ENCODE peak calls at places on chromosomes 13 and 19, in five cellular contexts. E is H1, F is trophoblast cell, Y is H9, H is mesenchymal stem cell. A is an unnamed sample.

GRCh38 chr13:107712145-107712544 is 503.2 kb downstream of the LIG4 start:
- DNase-seq in E (no peak), F (no peak), Y (no peak), H (peak; percentile 22), A (no peak)

GRCh38 chr13:59444210-59444857 is 719.4 kb downstream of the DIAPH3 start:
- DNase-seq in E (no peak), F (no peak), Y (no peak), H (no peak), A (no peak)

GRCh38 chr19:1465191-1466016 is 13.6 kb downstream of the C19orf25 start:
- DNase-seq in E (no peak), F (peak; percentile 58), Y (peak; percentile 81), H (peak; percentile 63), A (no peak)

GRCh38 chr19:11190501-11190900 is 6.8 kb downstream of the KANK2 start:
- DNase-seq in E (no peak), F (no peak), Y (no peak), H (no peak), A (no peak)

GRCh38 chr13:72757792-72758535 is 23.7 kb downstream of the DIS3 start:
- DNase-seq in E (no peak), F (no peak), Y (no peak), H (no peak), A (no peak)

GRCh38 chr13:36344886-36345437 is 1.2 kb downstream of the SPART start:
- DNase-seq in E (no peak), F (no peak), Y (no peak), H (no peak), A (no peak)

GRCh38 chr13:113060557-113061270 is 44.9 kb upstream of the F7 start:
- DNase-seq in E (no peak), F (no peak), Y (no peak), H (no peak), A (no peak)

GRCh38 chr13:98307392-98307743 is 130.3 kb upstream of the RNF113B start:
- DNase-seq in E (no peak), F (no peak), Y (no peak), H (peak; percentile 92), A (no peak)

GRCh38 chr13:79481685-79482052 is 714 bp downstream of the NDFIP2 start:
- DNase-seq in E (no peak), F (peak; percentile 51), Y (no peak), H (no peak), A (no peak)

GRCh38 chr19:23415561-23416191 is 20.4 kb upstream of the ZNF91 start:
- DNase-seq in E (peak; percentile 79), F (peak; percentile 61), Y (peak; percentile 95), H (peak; percentile 6), A (peak; percentile 84)

GRCh38 chr19:868458-869244 is 9.2 kb downstream of the CFD start:
- DNase-seq in E (no peak), F (no peak), Y (no peak), H (no peak), A (no peak)

GRCh38 chr19:17942582-17943283 is 9.9 kb downstream of the CCDC124 start:
- DNase-seq in E (no peak), F (no peak), Y (peak; percentile 76), H (no peak), A (no peak)

GRCh38 chr13:44058586-44059238 is 179.0 kb downstream of the LACC1 start:
- DNase-seq in E (no peak), F (no peak), Y (no peak), H (no peak), A (no peak)

GRCh38 chr19:43618921-43619261 is 538 bp downstream of the ZNF428 start:
- DNase-seq in E (no peak), F (no peak), Y (no peak), H (no peak), A (no peak)

GRCh38 chr13:99087954-99088491 is 110.2 kb upstream of the DOCK9 start:
- DNase-seq in E (no peak), F (peak; percentile 52), Y (peak; percentile 54), H (no peak), A (no peak)

GRCh38 chr13:59480398-59480797 is 683.3 kb downstream of the DIAPH3 start:
- DNase-seq in E (no peak), F (no peak), Y (no peak), H (no peak), A (no peak)

GRCh38 chr19:34881982-34882381 is 44.7 kb upstream of the ZNF30 start:
- DNase-seq in E (no peak), F (no peak), Y (no peak), H (peak; percentile 17), A (no peak)

GRCh38 chr19:18006895-18007604 is 920 bp upstream of the ARRDC2 start:
- DNase-seq in E (no peak), F (peak; percentile 95), Y (peak; percentile 87), H (peak; percentile 81), A (peak; percentile 78)

GRCh38 chr19:49141352-49141751 is 13.8 kb downstream of the HRC start:
- DNase-seq in E (no peak), F (no peak), Y (no peak), H (no peak), A (no peak)

GRCh38 chr13:28423010-28423409 is 71.9 kb downstream of the FLT1 start:
- DNase-seq in E (no peak), F (no peak), Y (no peak), H (no peak), A (no peak)

GRCh38 chr19:48491793-48492123 is 19.9 kb downstream of the LMTK3 start:
- DNase-seq in E (peak; percentile 86), F (no peak), Y (peak; percentile 98), H (no peak), A (no peak)

GRCh38 chr19:8835446-8835845 is 3.3 kb downstream of the MBD3L1 start:
- DNase-seq in E (no peak), F (no peak), Y (no peak), H (no peak), A (no peak)

GRCh38 chr13:98986226-98986846 is 8.5 kb upstream of the DOCK9 start:
- DNase-seq in E (no peak), F (no peak), Y (no peak), H (no peak), A (no peak)

GRCh38 chr19:6161271-6161850 is 25.9 kb downstream of the ACSBG2 start:
- DNase-seq in E (peak; percentile 33), F (peak; percentile 5), Y (peak; percentile 77), H (no peak), A (no peak)
- H2BK12ac ChIP-seq in E (no peak overlapping the region), F (no peak overlapping the region), Y (no peak overlapping the region), H (no peak overlapping the region), A (no peak overlapping the region)

GRCh38 chr13:45174478-45174877 is 26.4 kb downstream of the KCTD4 start:
- DNase-seq in E (no peak), F (no peak), Y (no peak), H (no peak), A (no peak)

GRCh38 chr13:45180303-45180702 is 20.5 kb downstream of the KCTD4 start:
- DNase-seq in E (no peak), F (no peak), Y (no peak), H (no peak), A (no peak)

GRCh38 chr13:45180713-45181601 is 19.9 kb downstream of the KCTD4 start:
- DNase-seq in E (no peak), F (no peak), Y (no peak), H (no peak), A (no peak)

GRCh38 chr13:45178349-45179142 is 22.3 kb downstream of the KCTD4 start:
- DNase-seq in E (no peak), F (no peak), Y (no peak), H (peak; percentile 86), A (no peak)

DNA sequence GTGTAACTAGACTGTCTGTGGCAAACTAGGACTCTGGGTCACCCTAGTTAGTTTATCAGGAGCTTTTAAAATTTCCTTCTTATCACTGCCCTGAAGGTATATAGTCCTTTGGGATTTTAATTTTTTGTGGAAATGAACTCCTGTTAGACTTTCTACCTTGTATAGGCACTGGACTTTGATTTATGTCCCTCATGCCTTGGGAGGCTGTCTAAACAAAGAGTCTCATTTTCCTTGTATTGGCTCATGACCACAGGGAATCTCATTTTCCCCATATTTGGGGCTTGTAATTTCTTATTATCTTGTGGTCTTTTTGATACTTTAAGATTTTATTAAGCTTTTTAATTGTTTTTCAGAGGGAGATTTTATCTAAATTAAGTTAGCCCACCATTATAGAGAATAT is 21.4 kb downstream of the KCTD4 start:
- DNase-seq in E (no peak), F (no peak), Y (no peak), H (no peak), A (no peak)
- H3K9ac ChIP-seq in E (no peak overlapping the region), F (no peak overlapping the region), Y (no peak overlapping the region), H (no peak overlapping the region), A (no peak overlapping the region)

DNA sequence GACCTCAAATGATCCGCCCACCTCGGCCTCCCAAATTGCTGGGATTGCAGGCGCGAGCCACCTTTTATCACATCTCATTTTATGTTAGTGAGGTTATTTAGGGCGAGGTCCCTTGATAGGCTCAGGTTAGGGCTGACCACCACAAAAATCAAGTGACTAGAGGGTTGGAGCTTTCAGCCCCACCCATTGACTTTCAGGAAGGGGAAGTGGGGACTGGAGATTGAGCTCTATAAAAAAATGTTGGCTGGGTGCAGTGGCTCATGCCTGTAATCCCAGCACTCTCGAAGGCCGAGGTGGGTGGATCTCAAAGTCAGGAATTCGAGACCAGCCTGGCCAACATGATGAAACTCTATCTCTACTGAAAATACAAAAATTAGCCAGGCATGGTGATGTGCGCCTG is 20.1 kb downstream of the FPR3 start:
- DNase-seq in E (no peak), F (no peak), Y (no peak), H (no peak), A (no peak)
- H2BK12ac ChIP-seq in E (no peak overlapping the region), F (no peak overlapping the region), Y (no peak overlapping the region), H (no peak overlapping the region), A (no peak overlapping the region)

GRCh38 chr13:23570099-23570926 is at the start of gene TNFRSF19:
- DNase-seq in E (no peak), F (peak; percentile 7), Y (no peak), H (peak; percentile 56), A (no peak)
- H3K9ac ChIP-seq in E (no peak within 1 kb of the TSS), F (peak within 1 kb of the TSS; percentile 37), Y (no peak within 1 kb of the TSS), H (peak within 1 kb of the TSS; percentile 35), A (no peak within 1 kb of the TSS)